ENCODE peak calls at places on chromosomes 12 and 14, in seven cellular contexts. F, T, G, L, S, A and Q are unnamed samples.

GRCh38 chr12:65533177-65533883 is 254.8 kb downstream of the MSRB3 start:
- DNase-seq in F (no peak), T (peak), G (peak), L (no peak), S (peak), A (no peak), Q (no peak)

GRCh38 chr12:89343127-89343526 is 9.2 kb downstream of the DUSP6 start:
- DNase-seq in F (no peak), T (peak), G (no peak), L (no peak), S (peak), A (no peak), Q (peak)

GRCh38 chr14:105974902-105975301 is 448.5 kb downstream of the TMEM121 start:
- DNase-seq in F (peak), T (no peak), G (peak), L (peak), S (no peak), A (peak), Q (no peak)

GRCh38 chr14:88002421-88002820 is 2.5 kb upstream of the GPR65 start:
- DNase-seq in F (no peak), T (no peak), G (no peak), L (no peak), S (no peak), A (no peak), Q (no peak)

GRCh38 chr12:42705863-42706262 is 116.3 kb upstream of the PRICKLE1 start:
- DNase-seq in F (no peak), T (peak), G (no peak), L (no peak), S (peak), A (no peak), Q (peak)

GRCh38 chr12:117850048-117850447 is 118.7 kb downstream of the KSR2 start:
- DNase-seq in F (peak), T (peak), G (peak), L (no peak), S (peak), A (no peak), Q (no peak)

GRCh38 chr14:69043007-69043444 is 63.9 kb upstream of the ACTN1 start:
- DNase-seq in F (no peak), T (no peak), G (no peak), L (no peak), S (peak), A (no peak), Q (peak)

GRCh38 chr12:120846721-120847120 is 57.4 kb downstream of the SPPL3 start:
- DNase-seq in F (no peak), T (peak), G (no peak), L (no peak), S (no peak), A (no peak), Q (no peak)

GRCh38 chr12:29396774-29397173 is 15.8 kb upstream of the ERGIC2 start:
- DNase-seq in F (no peak), T (peak), G (no peak), L (no peak), S (peak), A (no peak), Q (no peak)

GRCh38 chr14:50666772-50667490 is 1.2 kb downstream of the SAV1 start:
- DNase-seq in F (no peak), T (peak), G (peak), L (peak), S (peak), A (peak), Q (no peak)

GRCh38 chr12:53968214-53969127 is 4.5 kb upstream of the HOXC11 start:
- DNase-seq in F (no peak), T (no peak), G (no peak), L (no peak), S (no peak), A (no peak), Q (no peak)

GRCh38 chr14:68318788-68319187 is 474.1 kb downstream of the ZFP36L1 start:
- DNase-seq in F (no peak), T (no peak), G (no peak), L (no peak), S (no peak), A (no peak), Q (no peak)

GRCh38 chr14:77562681-77563080 is 53.8 kb downstream of the SPTLC2 start:
- DNase-seq in F (no peak), T (peak), G (no peak), L (no peak), S (peak), A (no peak), Q (no peak)

GRCh38 chr14:84750284-84750683 is 779.7 kb upstream of the FLRT2 start:
- DNase-seq in F (no peak), T (no peak), G (no peak), L (no peak), S (no peak), A (no peak), Q (no peak)

GRCh38 chr12:44021471-44021971 is 185.6 kb downstream of the TMEM117 start:
- DNase-seq in F (peak), T (no peak), G (no peak), L (no peak), S (no peak), A (no peak), Q (no peak)

GRCh38 chr14:61570961-61571299 is 124.4 kb upstream of the HIF1A start:
- DNase-seq in F (no peak), T (no peak), G (no peak), L (no peak), S (no peak), A (no peak), Q (no peak)

GRCh38 chr14:60183138-60183537 is 17.9 kb upstream of the DHRS7 start:
- DNase-seq in F (no peak), T (no peak), G (no peak), L (no peak), S (no peak), A (no peak), Q (no peak)

GRCh38 chr14:73863209-73863608 is 11.6 kb downstream of the PTGR2 start:
- DNase-seq in F (no peak), T (no peak), G (no peak), L (no peak), S (no peak), A (no peak), Q (no peak)

GRCh38 chr12:78885466-78885865 is 20.9 kb downstream of the SYT1 start:
- DNase-seq in F (no peak), T (no peak), G (no peak), L (no peak), S (no peak), A (no peak), Q (no peak)